ENCODE peak calls at places on chromosomes 7 and 10, in six cellular contexts. H is A172, Q is non-pigmented ciliary epithelial cell, S is RKO, I is T-cell, V is mesendoderm. N is an unnamed sample.

GRCh38 chr7:78261739-78262138 is 463.2 kb downstream of the PHTF2 start:
- DNase-seq in H (no peak), Q (no peak), S (no peak), I (no peak), V (no peak), N (no peak)

GRCh38 chr10:121694327-121694965 is 96.2 kb upstream of the FGFR2 start:
- DNase-seq in H (no peak), Q (no peak), S (no peak), I (no peak), V (no peak), N (no peak)

GRCh38 chr10:68261132-68261856 is 29.4 kb upstream of the ATOH7 start:
- DNase-seq in H (no peak), Q (no peak), S (no peak), I (no peak), V (no peak), N (no peak)

GRCh38 chr10:114508376-114508775 is 104.1 kb upstream of the AFAP1L2 start:
- DNase-seq in H (no peak), Q (no peak), S (no peak), I (no peak), V (no peak), N (no peak)

GRCh38 chr10:121324678-121325213 is 273.5 kb downstream of the FGFR2 start:
- DNase-seq in H (no peak), Q (no peak), S (no peak), I (no peak), V (peak), N (no peak)

GRCh38 chr7:28747404-28747803 is 210.7 kb downstream of the TRIL start:
- DNase-seq in H (no peak), Q (no peak), S (no peak), I (no peak), V (no peak), N (no peak)

GRCh38 chr10:132547421-132547861 is 9.9 kb downstream of the INPP5A start:
- DNase-seq in H (no peak), Q (no peak), S (no peak), I (no peak), V (no peak), N (no peak)

GRCh38 chr7:98294798-98295382 is 13.4 kb downstream of the BRI3 start:
- DNase-seq in H (peak), Q (no peak), S (peak), I (peak), V (peak), N (no peak)

GRCh38 chr7:46247622-46248181 is 326.6 kb upstream of the IGFBP3 start:
- DNase-seq in H (no peak), Q (no peak), S (no peak), I (no peak), V (no peak), N (no peak)

GRCh38 chr7:41582116-41582515 is 120.8 kb downstream of the INHBA start:
- DNase-seq in H (no peak), Q (no peak), S (no peak), I (no peak), V (no peak), N (no peak)

GRCh38 chr10:47374611-47375536 is 9.2 kb downstream of the ZNF488 start:
- DNase-seq in H (no peak), Q (peak), S (no peak), I (no peak), V (no peak), N (no peak)

GRCh38 chr7:66110861-66111260 is 3.8 kb upstream of the CRCP start:
- DNase-seq in H (peak), Q (peak), S (peak), I (no peak), V (peak), N (no peak)

GRCh38 chr10:14904316-14904732 is 25.7 kb downstream of the SUV39H2 start:
- DNase-seq in H (peak), Q (no peak), S (peak), I (no peak), V (peak), N (no peak)

GRCh38 chr10:92810934-92811532 is 37.3 kb upstream of the EXOC6 start:
- DNase-seq in H (no peak), Q (no peak), S (no peak), I (no peak), V (peak), N (no peak)

GRCh38 chr7:142855756-142856564 is 1.1 kb downstream of the EPHB6 start:
- DNase-seq in H (no peak), Q (no peak), S (no peak), I (no peak), V (no peak), N (no peak)

GRCh38 chr7:155769701-155770100 is 42.6 kb downstream of the SHH start:
- DNase-seq in H (no peak), Q (peak), S (no peak), I (no peak), V (no peak), N (no peak)

GRCh38 chr10:13717936-13718772 is 131.4 kb downstream of the PRPF18 start:
- DNase-seq in H (peak), Q (peak), S (peak), I (peak), V (no peak), N (no peak)